ENCODE peak calls at places on chromosomes 7 and 10, in six cellular contexts. M is GM23338, X is neural progenitor cell, Z is PC-3, G is SK-N-SH, O is HCT116. D is an unnamed sample.

GRCh38 chr10:28263136-28263857 is 39.6 kb downstream of the MPP7 start:
- DNase-seq in M (peak; percentile 34), X (no peak), Z (no peak), G (no peak), O (no peak), D (no peak)

GRCh38 chr10:128443925-128444324 is 317.7 kb upstream of the MKI67 start:
- DNase-seq in M (no peak), X (no peak), Z (no peak), G (no peak), O (no peak), D (no peak)

GRCh38 chr7:21724562-21724961 is 181.7 kb downstream of the DNAH11 start:
- DNase-seq in M (no peak), X (no peak), Z (no peak), G (no peak), O (no peak), D (no peak)

GRCh38 chr10:88346151-88346977 is 236.8 kb downstream of the RNLS start:
- DNase-seq in M (peak; percentile 19), X (no peak), Z (no peak), G (no peak), O (no peak), D (no peak)

GRCh38 chr7:123120286-123120685 is 79.5 kb downstream of the SLC13A1 start:
- DNase-seq in M (no peak), X (no peak), Z (no peak), G (no peak), O (no peak), D (no peak)

GRCh38 chr7:50266893-50267386 is 37.6 kb upstream of the IKZF1 start:
- DNase-seq in M (no peak), X (no peak), Z (no peak), G (no peak), O (no peak), D (peak; percentile 76)

GRCh38 chr10:132036153-132036886 is 29.4 kb upstream of the JAKMIP3 start:
- DNase-seq in M (peak; percentile 69), X (peak; percentile 70), Z (no peak), G (peak; percentile 85), O (no peak), D (no peak)

GRCh38 chr10:24790599-24790998 is 66.9 kb upstream of the ARHGAP21 start:
- DNase-seq in M (peak; percentile 19), X (peak; percentile 76), Z (no peak), G (no peak), O (no peak), D (no peak)

GRCh38 chr10:129864601-129865126 is 99.4 kb downstream of the EBF3 start:
- DNase-seq in M (no peak), X (no peak), Z (no peak), G (no peak), O (no peak), D (no peak)

GRCh38 chr10:59537451-59537850 is 172.2 kb downstream of the SLC16A9 start:
- DNase-seq in M (no peak), X (no peak), Z (no peak), G (no peak), O (no peak), D (no peak)

GRCh38 chr7:101688183-101688831 is 59.2 kb upstream of the MYL10 start:
- DNase-seq in M (peak; percentile 85), X (peak; percentile 89), Z (peak; percentile 70), G (peak; percentile 98), O (peak; percentile 34), D (peak; percentile 88)

GRCh38 chr7:45021604-45022296 is 21.7 kb downstream of the CCM2 start:
- DNase-seq in M (no peak), X (no peak), Z (no peak), G (no peak), O (no peak), D (no peak)

GRCh38 chr10:132628966-132629900 is 91.6 kb downstream of the INPP5A start:
- DNase-seq in M (no peak), X (no peak), Z (no peak), G (no peak), O (no peak), D (no peak)

GRCh38 chr7:24877790-24878311 is 102.1 kb downstream of the OSBPL3 start:
- DNase-seq in M (peak; percentile 46), X (no peak), Z (no peak), G (no peak), O (no peak), D (peak; percentile 94)

GRCh38 chr7:111531993-111532392 is 30.3 kb downstream of the IMMP2L start:
- DNase-seq in M (no peak), X (no peak), Z (no peak), G (no peak), O (no peak), D (no peak)

GRCh38 chr7:17405786-17406185 is 107.3 kb downstream of the AHR start:
- DNase-seq in M (no peak), X (no peak), Z (peak; percentile 85), G (no peak), O (peak; percentile 18), D (no peak)

GRCh38 chr7:92330835-92331438 is 85.2 kb downstream of the ANKIB1 start:
- DNase-seq in M (no peak), X (no peak), Z (no peak), G (no peak), O (no peak), D (no peak)

GRCh38 chr10:102604379-102604960 is 39.8 kb upstream of the TRIM8 start:
- DNase-seq in M (no peak), X (no peak), Z (peak; percentile 82), G (no peak), O (peak; percentile 86), D (no peak)

GRCh38 chr7:32275216-32275979 is 205.2 kb upstream of the PDE1C start:
- DNase-seq in M (no peak), X (no peak), Z (peak; percentile 22), G (no peak), O (no peak), D (no peak)

GRCh38 chr10:24645784-24646183 is 77.9 kb downstream of the ARHGAP21 start:
- DNase-seq in M (no peak), X (no peak), Z (peak; percentile 66), G (no peak), O (no peak), D (peak; percentile 3)

DNA sequence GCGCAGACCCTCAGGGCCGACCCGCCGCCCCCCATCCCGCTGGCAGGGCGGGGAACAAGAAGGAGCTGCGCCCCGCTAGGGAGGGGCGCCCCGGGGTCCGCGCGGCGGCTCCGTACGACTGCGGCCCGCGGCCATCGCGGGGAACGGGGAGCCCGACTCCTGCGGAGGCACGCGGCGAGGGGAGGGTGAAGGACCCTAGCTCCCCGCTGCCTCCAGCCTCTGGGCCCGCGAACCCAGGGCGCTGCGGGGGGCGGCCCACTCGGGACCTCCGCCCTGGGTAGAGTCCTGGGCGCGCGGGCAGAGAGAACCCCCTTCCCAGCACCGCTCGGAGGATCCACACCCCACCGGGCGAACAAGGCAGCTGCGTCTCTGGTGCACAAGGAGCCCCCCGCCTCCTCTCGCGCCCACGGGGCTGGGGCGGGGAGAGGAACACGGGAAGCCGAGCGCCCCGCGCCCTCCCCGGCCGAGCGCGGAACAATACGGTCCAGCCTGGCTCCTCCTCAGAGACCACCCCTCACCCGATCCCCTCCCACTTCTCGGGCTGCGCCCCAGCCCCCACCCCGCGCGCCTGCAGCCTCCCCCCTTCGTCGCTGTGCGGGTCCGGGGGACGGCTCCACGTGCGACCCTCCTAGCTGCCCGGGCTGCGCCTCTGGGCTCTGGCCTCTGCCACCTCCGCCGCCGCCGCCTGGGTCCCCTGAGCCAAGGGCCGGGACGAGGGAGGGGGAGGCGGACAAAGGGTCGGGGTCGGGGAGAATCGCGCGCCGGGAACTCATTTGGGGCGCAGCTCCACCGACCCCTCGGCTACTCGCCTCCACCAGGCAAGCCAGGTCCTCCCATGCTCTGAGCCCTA is at the start of gene WDR86:
- DNase-seq in M (peak; percentile 76), X (peak; percentile 76), Z (no peak), G (peak; percentile 98), O (no peak), D (no peak)
- TF ChIP-seq EZH2phosphoT487 in M (no peak), X (peak; percentile 46), Z (no peak), G (peak; percentile 78), O (no peak), D (no peak)

GRCh38 chr10:104120512-104120902 is 1.5 kb upstream of the SFR1 start:
- DNase-seq in M (no peak), X (no peak), Z (no peak), G (no peak), O (no peak), D (no peak)
- TF ChIP-seq EZH2phosphoT487 in M (no peak), X (no peak), Z (no peak), G (no peak), O (no peak), D (no peak)

DNA sequence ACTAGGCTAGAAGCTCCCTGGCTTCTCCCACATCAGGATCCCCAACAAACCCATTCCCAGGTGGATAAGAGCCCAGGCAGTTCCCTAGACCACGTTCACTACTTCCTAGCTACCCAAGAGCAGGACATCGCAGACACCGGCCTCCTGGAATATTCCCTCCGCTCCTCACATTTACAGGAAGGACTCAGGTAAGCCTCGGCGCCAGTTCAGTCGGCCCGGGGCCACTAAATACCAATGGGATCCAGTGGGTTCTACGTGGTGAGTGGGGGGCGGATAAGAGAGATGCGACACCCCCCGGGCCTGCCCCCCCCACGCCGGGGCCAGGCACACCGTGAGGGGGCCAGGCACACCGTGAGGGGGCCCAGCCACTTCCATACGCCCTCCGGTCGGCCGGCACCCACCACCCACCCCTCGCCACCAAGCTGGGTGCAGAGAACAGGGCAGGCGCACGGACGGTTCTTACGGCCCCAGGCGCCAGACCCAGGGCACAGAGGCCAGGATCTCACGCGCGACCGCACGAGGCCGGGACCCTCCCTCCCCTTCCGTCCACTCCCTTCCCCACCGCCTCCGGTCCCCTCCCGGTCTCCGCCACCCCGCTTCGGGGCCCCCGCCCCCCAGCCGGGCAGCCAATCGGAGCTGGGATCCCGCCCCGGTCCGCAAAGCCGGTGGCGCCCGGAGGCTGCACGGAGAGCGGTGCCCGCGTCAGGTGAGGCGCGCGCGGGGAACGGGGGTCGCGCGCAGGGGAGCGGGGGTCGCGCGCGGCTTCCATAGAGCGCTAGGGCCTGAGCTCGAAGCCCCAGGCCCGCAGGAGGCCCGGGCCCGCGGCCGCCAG is at the start of gene BLVRA:
- DNase-seq in M (peak; percentile 76), X (peak; percentile 82), Z (peak; percentile 44), G (peak; percentile 100), O (no peak), D (no peak)
- TF ChIP-seq EZH2phosphoT487 in M (no peak), X (no peak), Z (no peak), G (no peak), O (no peak), D (no peak)

GRCh38 chr7:148962823-148963582 is 65.3 kb downstream of the PDIA4 start:
- DNase-seq in M (peak; percentile 62), X (peak; percentile 61), Z (peak; percentile 57), G (peak; percentile 82), O (peak; percentile 60), D (peak; percentile 78)

GRCh38 chr7:148963583-148964509 is 64.5 kb downstream of the PDIA4 start:
- DNase-seq in M (peak; percentile 50), X (peak; percentile 26), Z (peak; percentile 31), G (no peak), O (no peak), D (no peak)

GRCh38 chr7:148962515-148962822 is 65.8 kb downstream of the PDIA4 start:
- DNase-seq in M (no peak), X (no peak), Z (no peak), G (no peak), O (no peak), D (no peak)

GRCh38 chr7:148958061-148958460 is 70.2 kb downstream of the PDIA4 start:
- DNase-seq in M (no peak), X (no peak), Z (no peak), G (no peak), O (no peak), D (no peak)

DNA sequence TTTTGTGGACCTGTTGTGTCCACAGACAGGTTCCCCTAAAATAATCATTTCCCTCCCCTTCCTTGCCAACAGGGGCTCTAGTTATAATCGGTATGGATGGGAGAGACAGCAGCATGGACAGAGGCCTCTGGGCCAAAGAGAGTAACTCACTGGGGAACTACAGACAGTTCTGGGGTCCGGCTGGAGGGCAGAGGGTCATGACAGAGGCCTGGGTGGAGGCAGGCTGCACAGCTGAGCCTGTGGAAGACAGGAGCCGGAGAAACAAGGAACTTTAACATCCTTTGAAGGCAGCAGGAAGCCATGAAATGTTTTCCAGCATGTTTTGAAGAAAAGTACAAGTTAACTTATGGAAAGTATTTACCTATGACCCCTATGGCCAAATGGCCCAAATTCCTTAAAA is 68.6 kb downstream of the PDIA4 start:
- DNase-seq in M (no peak), X (no peak), Z (no peak), G (no peak), O (no peak), D (no peak)
- TF ChIP-seq EZH2phosphoT487 in M (no peak), X (no peak), Z (no peak), G (no peak), O (no peak), D (no peak)

D was measured in OCI-LY7.